ENCODE peak calls at places on chromosomes 12 and 14, in six cellular contexts. E is H9, C is mesenchymal stem cell, U is H1, V is neuronal stem cell, W is trophoblast cell. P is an unnamed sample.

GRCh38 chr12:68868043-68868790 is 60.2 kb downstream of the MDM2 start:
- DNase-seq in U (no peak), E (no peak), C (no peak), V (no peak), W (peak; percentile 40), P (no peak)

GRCh38 chr12:10641735-10642500 is 28.5 kb upstream of the MAGOHB start:
- DNase-seq in U (no peak), W (peak; percentile 91), V (no peak), E (no peak), C (peak; percentile 38), P (peak; percentile 73)

GRCh38 chr14:71139058-71139946 is 232.0 kb downstream of the PCNX1 start:
- DNase-seq in C (peak; percentile 54), V (peak; percentile 58), U (peak; percentile 83), E (peak; percentile 72), W (peak; percentile 63), P (peak; percentile 48)

GRCh38 chr12:89733579-89734201 is 25.1 kb upstream of the ATP2B1 start:
- DNase-seq in U (no peak), E (no peak), W (peak; percentile 37), C (peak; percentile 93), V (no peak), P (peak; percentile 90)

GRCh38 chr12:55572168-55572567 is at the start of gene OR2AP1:
- DNase-seq in U (no peak), V (no peak), W (no peak), E (no peak), C (no peak), P (no peak)

GRCh38 chr14:47705683-47706082 is 30.3 kb upstream of the MDGA2 start:
- DNase-seq in C (no peak), E (no peak), W (no peak), V (no peak), U (no peak), P (no peak)

GRCh38 chr14:45467023-45467422 is 214.0 kb upstream of the MIS18BP1 start:
- DNase-seq in E (no peak), C (no peak), V (no peak), W (no peak), U (no peak), P (no peak)

GRCh38 chr12:124411291-124411878 is 116.5 kb downstream of the RFLNA start:
- DNase-seq in W (no peak), E (no peak), C (peak; percentile 93), V (no peak), U (no peak), P (peak; percentile 96)

GRCh38 chr12:45349911-45350310 is 134.0 kb downstream of the ANO6 start:
- DNase-seq in E (no peak), W (no peak), U (no peak), C (no peak), V (no peak), P (peak; percentile 46)

GRCh38 chr12:42235426-42235825 is 2.6 kb downstream of the YAF2 start:
- DNase-seq in W (no peak), E (no peak), C (no peak), U (no peak), V (no peak), P (no peak)

GRCh38 chr14:80867091-80867490 is 74.4 kb downstream of the CEP128 start:
- DNase-seq in E (no peak), C (no peak), U (no peak), V (no peak), W (no peak), P (peak; percentile 31)

GRCh38 chr14:92496458-92496857 is 17.1 kb upstream of the RIN3 start:
- DNase-seq in E (no peak), W (no peak), V (no peak), C (no peak), U (no peak), P (no peak)

GRCh38 chr12:94640134-94640928 is 10.0 kb downstream of the TMCC3 start:
- DNase-seq in C (peak; percentile 75), E (no peak), W (peak; percentile 87), V (no peak), U (no peak), P (peak; percentile 11)

GRCh38 chr12:24014853-24015590 is 65.6 kb upstream of the SOX5 start:
- DNase-seq in V (peak; percentile 86), C (no peak), U (no peak), E (no peak), W (no peak), P (no peak)

GRCh38 chr12:91139264-91139663 is 28.0 kb upstream of the LUM start:
- DNase-seq in W (no peak), V (no peak), U (no peak), C (peak; percentile 42), E (no peak), P (peak; percentile 17)

GRCh38 chr14:90276627-90277367 is 20.4 kb downstream of the PSMC1 start:
- DNase-seq in C (no peak), W (no peak), U (no peak), E (peak; percentile 73), V (no peak), P (peak; percentile 13)

GRCh38 chr12:121465921-121466799 is 66.2 kb downstream of the RNF34 start:
- DNase-seq in U (no peak), V (no peak), E (no peak), C (peak; percentile 32), W (peak; percentile 29), P (no peak)

GRCh38 chr12:21568115-21568514 is 36.5 kb downstream of the GYS2 start:
- DNase-seq in W (no peak), U (no peak), V (no peak), E (no peak), C (no peak), P (no peak)

GRCh38 chr12:2775431-2775830 is 19.3 kb upstream of the FKBP4 start:
- DNase-seq in E (peak; percentile 27), W (no peak), V (no peak), U (no peak), C (no peak), P (no peak)

GRCh38 chr14:49959822-49960408 is 67.0 kb downstream of the ARF6 start:
- DNase-seq in V (no peak), C (no peak), W (peak; percentile 34), U (no peak), E (no peak), P (no peak)

GRCh38 chr12:28110329-28110728 is 79.9 kb upstream of the CCDC91 start:
- DNase-seq in W (peak; percentile 17), V (no peak), E (no peak), C (no peak), U (no peak), P (no peak)

GRCh38 chr12:109555431-109556315 is 17.6 kb downstream of the MMAB start:
- DNase-seq in W (peak; percentile 8), U (no peak), V (no peak), C (no peak), E (no peak), P (no peak)

GRCh38 chr12:111137968-111138367 is 217.6 kb upstream of the MYL2 start:
- DNase-seq in V (no peak), U (no peak), W (no peak), E (no peak), C (no peak), P (no peak)

GRCh38 chr14:63413009-63413408 is 94.3 kb upstream of the GPHB5 start:
- DNase-seq in U (no peak), C (no peak), W (no peak), V (no peak), E (no peak), P (peak; percentile 6)
- H3K18ac ChIP-seq in U (no peak overlapping the region), C (no peak overlapping the region), W (no peak overlapping the region), V (no peak overlapping the region), E (no peak overlapping the region), P (no peak overlapping the region)

GRCh38 chr12:58450868-58451482 is 469.3 kb downstream of the LRIG3 start:
- DNase-seq in C (no peak), U (no peak), V (no peak), W (no peak), E (no peak), P (no peak)

GRCh38 chr12:58455146-58455545 is 465.2 kb downstream of the LRIG3 start:
- DNase-seq in E (no peak), C (no peak), U (no peak), V (no peak), W (peak; percentile 10), P (peak; percentile 52)

GRCh38 chr12:58458093-58458492 is 462.2 kb downstream of the LRIG3 start:
- DNase-seq in U (no peak), V (no peak), C (peak; percentile 13), E (no peak), W (peak; percentile 4), P (peak; percentile 39)

GRCh38 chr12:58453306-58453705 is 467.0 kb downstream of the LRIG3 start:
- DNase-seq in C (no peak), V (no peak), U (no peak), W (no peak), E (no peak), P (no peak)

DNA sequence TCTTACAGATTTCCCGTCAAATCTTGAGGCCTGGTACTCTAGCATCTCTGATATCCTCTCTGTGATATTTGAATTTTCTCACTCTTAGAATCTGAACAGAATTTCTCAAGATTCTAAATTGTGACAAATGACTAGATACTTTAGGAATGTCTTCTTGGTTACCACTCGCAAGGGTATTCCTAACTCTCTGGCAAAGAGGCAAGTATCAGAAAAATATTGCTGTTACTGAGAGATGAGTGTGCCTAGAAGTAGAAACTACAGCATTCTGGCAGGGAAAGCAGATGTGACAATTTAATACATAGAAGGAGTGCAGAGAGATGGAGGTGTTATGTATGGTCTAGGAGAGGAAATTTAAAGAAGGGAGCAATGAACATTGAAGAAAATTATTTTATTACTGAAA is 467.8 kb downstream of the LRIG3 start:
- DNase-seq in W (no peak), C (peak; percentile 16), E (no peak), U (no peak), V (no peak), P (peak; percentile 56)
- H3K14ac ChIP-seq in W (no peak overlapping the region), C (no peak overlapping the region), E (no peak overlapping the region), U (no peak overlapping the region), V (no peak overlapping the region), P (no peak overlapping the region)

DNA sequence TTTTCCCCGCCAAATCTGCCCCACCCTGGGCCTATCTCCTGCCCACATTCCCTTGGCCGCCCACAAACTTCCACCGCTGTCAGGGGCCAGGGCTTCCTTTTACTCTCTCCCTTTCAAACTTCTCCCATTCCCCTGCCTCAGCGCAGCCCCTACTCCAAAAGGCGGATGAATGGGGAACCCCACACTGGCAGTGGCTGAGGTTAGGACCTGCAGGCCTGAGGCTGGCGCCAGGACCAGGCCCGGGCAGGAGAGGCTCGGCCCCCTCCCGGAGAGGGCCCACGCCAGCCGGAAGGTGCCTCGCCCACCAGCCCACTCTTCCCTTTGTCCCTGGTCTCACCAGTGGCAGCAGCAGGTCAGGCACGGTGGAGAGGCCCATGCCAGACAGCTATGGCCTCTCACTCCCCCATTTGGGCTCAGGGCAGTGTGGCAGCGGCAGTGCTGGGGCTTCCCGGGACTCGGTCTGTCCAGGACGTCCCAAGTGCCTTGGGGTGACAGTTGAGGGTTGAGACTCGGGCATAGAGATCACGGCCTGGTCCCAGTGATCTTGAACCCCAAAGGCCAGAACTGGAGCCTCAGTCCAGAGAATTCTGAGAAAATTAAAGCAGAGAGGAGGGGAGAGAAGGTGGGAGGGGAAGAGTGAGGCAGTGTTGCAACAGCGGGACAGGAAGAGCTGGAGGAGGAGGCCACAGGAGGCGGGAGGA is at the start of gene TNFRSF1A:
- DNase-seq in C (peak; percentile 89), W (peak; percentile 70), U (no peak), E (peak; percentile 82), V (no peak), P (peak; percentile 85)
- H3K4ac ChIP-seq in C (peak within 1 kb of the TSS; percentile 88), W (peak within 1 kb of the TSS; percentile 100), U (peak within 1 kb of the TSS; percentile 12), E (no peak within 1 kb of the TSS), V (no peak within 1 kb of the TSS), P (peak within 1 kb of the TSS; percentile 99)

DNA sequence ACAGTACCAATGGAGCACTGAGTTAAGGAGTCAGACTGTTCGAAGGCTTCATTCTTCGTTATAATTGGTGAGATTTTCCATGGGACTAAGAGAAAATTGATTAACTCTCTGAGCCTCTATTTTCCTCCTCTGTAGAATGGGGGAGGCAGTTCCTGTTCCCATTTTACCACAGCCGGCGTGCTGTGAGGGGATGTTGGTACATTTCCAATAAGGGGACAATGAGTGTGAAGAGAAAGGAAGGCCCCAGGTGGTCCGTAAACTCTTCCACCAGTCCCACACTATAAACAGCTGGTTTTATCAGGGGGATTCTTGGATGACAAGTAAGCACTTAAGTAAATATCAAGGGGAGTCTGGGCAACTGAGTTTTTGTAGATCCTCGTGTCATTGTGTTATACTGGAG is 109.9 kb downstream of the DAD1 start:
- DNase-seq in W (no peak), C (no peak), U (no peak), E (no peak), V (no peak), P (no peak)
- H3K18ac ChIP-seq in W (no peak overlapping the region), C (no peak overlapping the region), U (no peak overlapping the region), E (no peak overlapping the region), V (no peak overlapping the region), P (no peak overlapping the region)